ENCODE peak calls at places on chromosomes 5 and 9, in four cellular contexts. One of them, this sample, is unnamed.

GRCh38 chr9:77063645-77064285 is 44.3 kb downstream of the FOXB2 start:
- DNase-seq in K562: no peak
- DNase-seq in H1: no peak
- DNase-seq in HepG2: no peak
- DNase-seq in this sample: peak

GRCh38 chr9:36948051-36948450 is 86.0 kb downstream of the PAX5 start:
- DNase-seq in K562: no peak
- DNase-seq in HepG2: no peak
- DNase-seq in H1: no peak
- DNase-seq in this sample: no peak

GRCh38 chr5:76737846-76738245 is 21.9 kb downstream of the F2R start:
- DNase-seq in H1: no peak
- DNase-seq in K562: no peak
- DNase-seq in HepG2: no peak
- DNase-seq in this sample: no peak

GRCh38 chr9:14993061-14993800 is 83.0 kb upstream of the FREM1 start:
- DNase-seq in HepG2: no peak
- DNase-seq in H1: peak
- DNase-seq in K562: peak
- DNase-seq in this sample: no peak

GRCh38 chr9:80522465-80522864 is 950.7 kb downstream of the TLE4 start:
- DNase-seq in K562: no peak
- DNase-seq in H1: no peak
- DNase-seq in HepG2: no peak
- DNase-seq in this sample: no peak

GRCh38 chr5:57432876-57433275 is 49.7 kb downstream of the ACTBL2 start:
- DNase-seq in H1: no peak
- DNase-seq in K562: peak
- DNase-seq in HepG2: peak
- DNase-seq in this sample: peak

GRCh38 chr9:137138701-137139467 is at the start of gene GRIN1:
- DNase-seq in HepG2: no peak
- DNase-seq in H1: no peak
- DNase-seq in K562: peak
- DNase-seq in this sample: no peak

GRCh38 chr5:173964491-173964890 is 24.5 kb upstream of the C5orf47 start:
- DNase-seq in H1: no peak
- DNase-seq in K562: no peak
- DNase-seq in HepG2: no peak
- DNase-seq in this sample: no peak

GRCh38 chr5:83563631-83564030 is 92.1 kb downstream of the VCAN start:
- DNase-seq in H1: no peak
- DNase-seq in HepG2: peak
- DNase-seq in K562: no peak
- DNase-seq in this sample: no peak

GRCh38 chr9:113529336-113530009 is 65.9 kb downstream of the RGS3 start:
- DNase-seq in HepG2: no peak
- DNase-seq in K562: no peak
- DNase-seq in H1: no peak
- DNase-seq in this sample: no peak

GRCh38 chr9:127860260-127860659 is 5.8 kb upstream of the ENG start:
- DNase-seq in HepG2: no peak
- DNase-seq in H1: no peak
- DNase-seq in K562: no peak
- DNase-seq in this sample: no peak

DNA sequence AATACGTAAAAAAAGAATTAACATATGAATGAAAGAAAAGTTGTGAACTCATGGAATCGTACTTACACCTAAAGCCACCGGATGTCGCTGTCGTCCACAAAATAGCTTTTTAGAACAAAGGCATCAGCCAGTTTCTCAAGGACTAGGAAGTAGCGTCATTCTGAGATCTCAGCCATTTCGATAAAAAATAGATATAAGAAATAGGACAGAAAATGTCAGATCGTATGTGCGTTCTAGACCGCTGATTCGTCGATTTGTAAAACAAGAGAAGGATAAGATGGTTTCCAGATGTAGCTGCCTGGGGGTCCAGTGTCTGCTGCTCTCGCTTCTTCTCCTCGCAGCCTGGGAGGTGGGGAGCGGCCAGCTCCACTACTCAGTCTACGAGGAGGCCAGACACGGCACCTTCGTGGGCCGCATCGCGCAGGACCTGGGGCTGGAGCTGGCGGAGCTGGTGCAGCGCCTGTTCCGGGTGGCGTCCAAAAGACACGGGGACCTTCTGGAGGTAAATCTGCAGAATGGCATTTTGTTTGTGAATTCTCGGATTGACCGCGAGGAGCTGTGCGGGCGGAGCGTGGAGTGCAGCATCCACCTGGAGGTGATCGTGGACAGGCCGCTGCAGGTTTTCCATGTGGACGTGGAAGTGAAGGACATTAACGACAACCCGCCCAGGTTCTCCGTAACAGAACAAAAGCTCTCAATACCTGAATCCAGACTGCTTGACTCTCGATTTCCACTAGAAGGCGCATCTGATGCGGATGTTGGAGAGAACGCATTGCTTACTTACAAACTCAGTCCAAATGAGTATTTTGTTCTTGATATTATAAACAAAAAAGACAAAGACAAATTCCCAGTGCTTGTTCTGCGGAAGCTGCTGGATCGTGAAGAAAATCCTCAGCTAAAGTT is at the start of gene PCDHA10:
- DNase-seq in K562: no peak
- DNase-seq in H1: no peak
- DNase-seq in HepG2: peak
- DNase-seq in this sample: peak
- TF ChIP-seq CTCF in K562: no peak
- TF ChIP-seq CTCF in H1: peak
- TF ChIP-seq CTCF in HepG2: peak
- TF ChIP-seq CTCF in this sample: peak

GRCh38 chr5:68379275-68380026 is 163.9 kb downstream of the PIK3R1 start:
- DNase-seq in H1: no peak
- DNase-seq in K562: no peak
- DNase-seq in HepG2: no peak
- DNase-seq in this sample: no peak
- TF ChIP-seq FOSL1 in H1: no peak
- TF ChIP-seq FOSL1 in K562: no peak
- TF ChIP-seq FOSL1 in HepG2: no peak
- TF ChIP-seq FOSL1 in this sample: no peak

GRCh38 chr9:112502177-112502946 is 15.7 kb downstream of the KIAA1958 start:
- DNase-seq in K562: no peak
- DNase-seq in H1: no peak
- DNase-seq in HepG2: no peak
- DNase-seq in this sample: no peak

GRCh38 chr9:112505083-112505482 is 18.5 kb downstream of the KIAA1958 start:
- DNase-seq in H1: no peak
- DNase-seq in K562: no peak
- DNase-seq in HepG2: peak
- DNase-seq in this sample: no peak

GRCh38 chr9:112505607-112506006 is 19.0 kb downstream of the KIAA1958 start:
- DNase-seq in H1: no peak
- DNase-seq in K562: no peak
- DNase-seq in HepG2: peak
- DNase-seq in this sample: no peak

GRCh38 chr9:112500842-112501241 is 14.2 kb downstream of the KIAA1958 start:
- DNase-seq in HepG2: no peak
- DNase-seq in H1: no peak
- DNase-seq in K562: no peak
- DNase-seq in this sample: no peak

GRCh38 chr9:112503170-112503569 is 16.5 kb downstream of the KIAA1958 start:
- DNase-seq in H1: no peak
- DNase-seq in HepG2: no peak
- DNase-seq in K562: peak
- DNase-seq in this sample: no peak
- TF ChIP-seq SIN3A in H1: no peak
- TF ChIP-seq SIN3A in HepG2: no peak
- TF ChIP-seq SIN3A in K562: no peak
- TF ChIP-seq SIN3A in this sample: no peak

DNA sequence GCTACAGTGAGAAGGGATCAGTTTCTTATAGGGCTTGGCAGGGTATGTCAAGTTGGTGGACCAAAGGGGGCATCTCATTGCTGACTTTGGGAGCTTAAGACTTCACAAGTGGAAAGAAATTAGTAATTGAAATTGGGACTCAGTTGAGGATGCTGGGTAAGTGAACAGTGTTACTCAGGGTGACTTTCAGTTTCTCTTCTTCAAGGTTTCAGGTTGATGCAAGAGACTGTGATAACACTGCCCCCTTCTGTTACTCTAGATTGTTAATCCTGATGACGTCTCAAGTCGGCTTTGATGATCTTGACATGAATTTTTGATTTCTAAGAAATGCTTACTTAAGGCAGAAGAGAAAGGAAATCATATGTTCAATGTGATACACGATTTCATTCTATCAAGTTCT is 21.3 kb downstream of the KCTD16 start:
- DNase-seq in HepG2: peak
- DNase-seq in K562: peak
- DNase-seq in H1: no peak
- DNase-seq in this sample: peak
- TF ChIP-seq CTCF in HepG2: peak
- TF ChIP-seq CTCF in K562: peak
- TF ChIP-seq CTCF in H1: peak
- TF ChIP-seq CTCF in this sample: peak

DNA sequence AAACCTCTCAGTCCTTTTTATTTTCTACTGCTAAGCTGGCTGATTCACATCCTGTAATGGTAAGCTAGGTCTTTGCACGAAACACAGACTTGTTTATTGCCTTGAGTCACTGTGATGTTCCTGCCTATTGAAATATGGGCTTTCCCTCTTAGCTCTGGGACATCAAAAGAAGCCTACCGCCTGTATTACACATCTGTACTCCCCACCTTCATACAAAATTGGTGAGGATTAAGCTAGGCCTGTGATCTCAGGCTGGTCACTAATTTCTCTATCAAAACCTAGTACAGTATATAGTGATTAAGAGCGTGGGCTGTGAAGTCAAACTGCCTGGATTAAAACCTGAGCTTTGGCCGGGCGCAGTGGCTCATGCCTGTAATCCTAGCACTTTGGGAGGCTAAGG is 67.7 kb upstream of the NR5A1 start:
- DNase-seq in HepG2: peak
- DNase-seq in H1: no peak
- DNase-seq in K562: no peak
- DNase-seq in this sample: peak
- TF ChIP-seq FOSL1 in HepG2: no peak
- TF ChIP-seq FOSL1 in H1: no peak
- TF ChIP-seq FOSL1 in K562: no peak
- TF ChIP-seq FOSL1 in this sample: peak

GRCh38 chr5:158951951-158952545 is 147.7 kb downstream of the EBF1 start:
- DNase-seq in K562: no peak
- DNase-seq in H1: peak
- DNase-seq in HepG2: no peak
- DNase-seq in this sample: no peak

GRCh38 chr5:158952951-158953350 is 146.8 kb downstream of the EBF1 start:
- DNase-seq in H1: no peak
- DNase-seq in HepG2: no peak
- DNase-seq in K562: no peak
- DNase-seq in this sample: no peak

GRCh38 chr5:158955636-158956035 is 144.1 kb downstream of the EBF1 start:
- DNase-seq in K562: no peak
- DNase-seq in H1: no peak
- DNase-seq in HepG2: no peak
- DNase-seq in this sample: no peak

GRCh38 chr5:158951461-158951860 is 148.3 kb downstream of the EBF1 start:
- DNase-seq in K562: no peak
- DNase-seq in H1: no peak
- DNase-seq in HepG2: no peak
- DNase-seq in this sample: no peak

GRCh38 chr5:158953929-158954534 is 145.7 kb downstream of the EBF1 start:
- DNase-seq in H1: no peak
- DNase-seq in HepG2: no peak
- DNase-seq in K562: no peak
- DNase-seq in this sample: no peak
- TF ChIP-seq SIN3A in H1: no peak
- TF ChIP-seq SIN3A in HepG2: no peak
- TF ChIP-seq SIN3A in K562: no peak
- TF ChIP-seq SIN3A in this sample: no peak

This sample was measured in HCT116.